ENCODE peak calls at places on chromosomes 11 and 22, in ten cellular contexts. F is CD4-positive, alpha-beta memory T cell; P is psoas muscle; I is neural progenitor cell; H is MM.1S; Q is cardiac muscle cell; T is left ventricle myocardium inferior; W is uterus; V is GM23338; O is lung. Y is an unnamed sample.

GRCh38 chr22:41367039-41367679 is 14.6 kb upstream of the TEF start:
- DNase-seq in W (peak; percentile 98), Q (peak; percentile 99), I (peak; percentile 70), V (peak; percentile 58), F (peak; percentile 7), P (peak; percentile 98), H (no peak), O (peak; percentile 96), T (peak; percentile 98), Y (peak; percentile 99)

GRCh38 chr11:15327786-15328231 is 213.1 kb downstream of the INSC start:
- DNase-seq in P (peak; percentile 25), T (peak; percentile 33), W (peak; percentile 23), O (peak; percentile 35), Q (peak; percentile 62), F (no peak), I (peak; percentile 88), H (peak; percentile 23), V (peak; percentile 93), Y (peak; percentile 56)

GRCh38 chr11:12280199-12280837 is 97.1 kb upstream of the PARVA start:
- DNase-seq in I (peak; percentile 14), H (no peak), T (no peak), O (no peak), V (no peak), Q (no peak), P (no peak), F (no peak), W (no peak), Y (no peak)

GRCh38 chr11:128776434-128777284 is 82.8 kb downstream of the FLI1 start:
- DNase-seq in V (peak; percentile 93), T (peak; percentile 76), H (peak; percentile 24), Q (peak; percentile 66), P (no peak), W (peak; percentile 47), F (peak; percentile 43), O (no peak), I (peak; percentile 78), Y (peak; percentile 58)

GRCh38 chr22:22692707-22693530 is 48.5 kb downstream of the GGTLC2 start:
- DNase-seq in W (no peak), F (peak; percentile 60), P (no peak), V (peak; percentile 86), H (peak; percentile 44), I (peak; percentile 55), O (peak; percentile 73), T (no peak), Q (peak; percentile 63), Y (no peak)

GRCh38 chr11:95849087-95849825 is 59.0 kb downstream of the CEP57 start:
- DNase-seq in V (peak; percentile 59), T (peak; percentile 18), P (no peak), H (peak; percentile 42), I (peak; percentile 60), F (no peak), W (peak; percentile 29), Q (peak; percentile 82), O (no peak), Y (no peak)

GRCh38 chr11:73990727-73991126 is 8.1 kb upstream of the UCP2 start:
- DNase-seq in Q (no peak), O (no peak), W (no peak), T (no peak), V (no peak), F (no peak), I (no peak), P (no peak), H (no peak), Y (no peak)

GRCh38 chr11:119668685-119669084 is 60.3 kb downstream of the NECTIN1 start:
- DNase-seq in V (no peak), T (no peak), F (no peak), W (no peak), H (no peak), Q (no peak), P (no peak), I (no peak), O (no peak), Y (no peak)

DNA sequence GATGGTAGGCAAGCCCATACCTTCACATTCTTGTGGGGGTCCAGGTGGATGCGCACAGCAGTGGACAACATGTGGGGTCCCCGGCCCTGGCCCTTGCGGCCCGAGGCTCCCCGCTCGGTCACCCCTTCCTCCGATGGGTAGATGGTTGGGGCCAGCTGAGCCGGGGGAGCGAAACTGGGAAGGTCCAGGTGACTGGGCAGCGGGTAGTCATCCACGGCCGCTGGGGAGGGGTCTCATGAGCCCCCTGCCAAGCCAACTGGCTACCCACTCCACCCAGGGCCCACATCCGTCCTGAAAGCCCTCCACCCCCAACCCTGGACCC is 10.7 kb downstream of the ATG2A start:
- DNase-seq in P (no peak), T (no peak), O (no peak), H (no peak), I (no peak), V (no peak), W (no peak), Q (no peak), F (no peak), Y (no peak)
- H3K36me3 ChIP-seq in P (peaks cover 16% of the 10 kb centered on the region), T (peaks cover 100% of the 10 kb centered on the region), O (peaks cover 10% of the 10 kb centered on the region), H (no peaks in the 10 kb centered on the region), I (no peaks in the 10 kb centered on the region), V (no peaks in the 10 kb centered on the region), W (no peaks in the 10 kb centered on the region), Q (peaks cover 54% of the 10 kb centered on the region), F (peaks cover 64% of the 10 kb centered on the region), Y (peaks cover 17% of the 10 kb centered on the region)

GRCh38 chr11:1866776-1867175 is 13.9 kb downstream of the LSP1 start:
- DNase-seq in F (no peak), H (no peak), O (no peak), Q (no peak), W (no peak), V (no peak), P (peak; percentile 21), I (no peak), T (peak; percentile 13), Y (no peak)

GRCh38 chr11:1869427-1870325 is 16.8 kb downstream of the LSP1 start:
- DNase-seq in V (peak; percentile 31), I (peak; percentile 30), H (no peak), T (peak; percentile 30), W (peak; percentile 64), O (no peak), F (no peak), P (peak; percentile 63), Q (no peak), Y (peak; percentile 83)

GRCh38 chr11:1868636-1869291 is 15.9 kb downstream of the LSP1 start:
- DNase-seq in W (no peak), V (no peak), I (no peak), F (no peak), P (peak; percentile 78), O (no peak), Q (no peak), H (no peak), T (peak; percentile 59), Y (peak; percentile 75)

GRCh38 chr11:1867381-1867780 is 14.5 kb downstream of the LSP1 start:
- DNase-seq in H (no peak), F (no peak), T (peak; percentile 13), V (no peak), P (peak; percentile 15), W (no peak), Q (no peak), I (no peak), O (no peak), Y (no peak)

DNA sequence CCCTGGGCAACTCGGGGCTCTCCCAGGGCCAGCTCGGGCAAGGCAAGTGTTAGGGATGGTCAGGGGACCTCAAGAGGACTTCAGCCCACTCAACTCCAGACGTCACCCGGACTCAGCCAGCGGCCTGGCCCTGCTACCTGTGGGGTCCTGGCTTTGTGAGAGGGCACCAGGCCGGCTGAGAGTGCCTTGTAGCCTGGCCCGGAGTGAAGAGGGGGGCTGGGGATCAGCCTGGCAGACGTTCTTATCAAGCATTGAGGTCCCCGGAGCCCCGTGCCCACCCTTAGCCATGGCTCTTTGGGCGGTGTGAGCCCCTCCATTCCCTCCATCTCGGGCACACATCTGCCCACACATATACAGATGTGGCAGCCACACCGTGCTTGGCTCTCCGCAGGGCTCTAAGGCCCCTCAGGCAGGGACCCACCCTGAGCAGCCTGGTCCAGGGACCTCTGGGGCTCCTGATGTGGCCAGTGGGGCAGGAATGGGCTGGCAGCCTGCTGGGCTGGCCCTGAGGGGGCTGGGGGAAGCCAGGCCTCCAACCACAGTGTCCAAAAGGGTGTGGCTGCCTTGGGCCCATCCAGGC is 15.3 kb downstream of the LSP1 start:
- DNase-seq in V (no peak), Q (no peak), H (no peak), P (no peak), I (no peak), F (no peak), O (no peak), W (no peak), T (peak; percentile 15), Y (no peak)
- H3K27ac ChIP-seq in V (no peak overlapping the region), Q (no peak overlapping the region), H (no peak overlapping the region), P (peak overlapping the region; percentile 15), I (no peak overlapping the region), F (no peak overlapping the region), O (no peak overlapping the region), W (peak overlapping the region; percentile 77), T (peak overlapping the region; percentile 89), Y (no peak overlapping the region)

DNA sequence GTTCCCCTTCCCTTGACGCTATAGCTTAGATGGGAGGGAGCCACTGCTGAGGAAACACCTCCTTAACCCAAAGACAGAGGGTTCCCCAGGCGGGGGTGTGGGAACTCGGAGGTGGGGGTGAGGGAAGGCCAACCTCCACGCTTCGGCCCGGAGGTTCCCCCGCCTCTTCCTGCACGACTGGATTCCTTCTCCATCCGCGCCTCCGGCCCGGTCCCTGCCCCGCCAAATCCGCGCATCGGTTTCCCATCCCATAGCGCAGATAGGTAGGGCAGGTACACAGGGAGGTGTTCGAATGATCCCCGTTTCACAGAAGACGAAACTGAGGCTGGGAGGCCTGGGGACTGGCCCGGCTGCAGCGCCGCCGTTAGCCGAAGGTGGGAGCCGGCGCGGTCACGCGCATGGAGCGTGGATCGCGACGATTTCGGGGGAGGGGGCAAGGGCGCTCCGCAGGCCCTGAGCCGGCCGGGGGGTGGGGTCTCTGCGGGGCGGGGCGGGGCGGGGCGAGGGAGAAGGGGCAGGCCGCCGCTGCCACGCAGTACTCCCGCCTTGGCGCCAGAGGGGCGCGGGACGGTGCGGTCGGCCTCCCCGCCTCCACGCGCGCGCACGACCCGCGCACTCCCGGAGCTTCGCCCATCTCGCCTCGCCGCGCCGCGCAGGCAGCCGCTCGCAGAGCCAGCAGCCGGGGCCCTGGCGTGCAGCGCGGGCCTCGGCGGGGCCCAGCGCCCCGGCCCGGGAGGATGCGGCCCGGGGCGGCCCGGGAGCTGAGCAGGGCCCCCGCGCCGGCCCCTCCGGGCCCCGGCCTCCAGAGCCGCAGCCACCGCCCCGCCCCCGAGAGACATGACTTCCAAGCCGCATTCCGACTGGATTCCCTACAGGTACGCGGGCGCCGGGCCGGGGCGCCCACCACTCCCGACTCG is at the start of gene TUB:
- DNase-seq in F (no peak), O (no peak), P (peak; percentile 32), V (peak; percentile 86), W (peak; percentile 60), I (peak; percentile 78), Q (peak; percentile 29), T (no peak), H (no peak), Y (no peak)
- H3K4me3 ChIP-seq in F (no peak within 1 kb of the TSS), O (peak within 1 kb of the TSS; percentile 30), P (peak within 1 kb of the TSS; percentile 67), V (peak within 1 kb of the TSS; percentile 69), W (peak within 1 kb of the TSS; percentile 49), I (peak within 1 kb of the TSS; percentile 66), Q (peak within 1 kb of the TSS; percentile 52), T (peak within 1 kb of the TSS; percentile 73), H (peak within 1 kb of the TSS; percentile 37), Y (peak within 1 kb of the TSS; percentile 77)

DNA sequence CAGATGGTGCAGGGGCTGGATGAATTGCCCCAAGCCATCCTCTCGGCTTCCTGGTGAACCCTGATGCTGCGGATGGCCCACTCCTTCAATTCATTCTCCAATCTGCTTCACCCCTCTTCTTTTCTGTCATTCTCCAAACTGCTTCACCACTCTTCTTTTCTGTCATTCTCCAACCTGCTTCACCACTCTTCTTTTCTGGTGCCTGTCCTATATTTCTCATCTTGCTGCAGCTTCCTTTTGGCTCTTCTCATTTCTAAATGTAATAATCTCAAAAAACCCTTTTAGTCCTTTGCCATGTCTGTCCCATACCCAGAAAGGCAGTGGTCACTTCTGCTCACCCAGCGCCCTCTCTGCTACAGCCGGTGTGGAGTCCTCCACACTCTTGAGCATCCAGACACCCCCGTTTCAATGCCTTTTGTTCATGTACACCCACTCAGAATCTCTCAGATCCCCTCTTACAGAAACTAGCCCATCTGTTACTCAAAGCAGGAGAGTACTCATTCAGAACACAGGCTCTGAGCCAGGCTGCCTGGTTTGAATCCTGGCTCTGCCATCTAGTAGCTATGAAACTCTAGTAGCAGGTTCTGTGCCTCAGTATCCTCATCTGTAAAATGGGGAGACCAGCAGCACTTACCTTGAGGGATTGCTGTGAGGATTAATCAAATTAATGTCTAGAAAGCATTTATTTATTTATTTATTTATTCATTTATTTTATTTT is 14.9 kb downstream of the SERPIND1 start:
- DNase-seq in W (no peak), Q (no peak), F (no peak), V (no peak), T (no peak), P (no peak), I (no peak), O (no peak), H (no peak), Y (no peak)
- H3K36me3 ChIP-seq in W (no peaks in the 10 kb centered on the region), Q (no peaks in the 10 kb centered on the region), F (peaks cover 31% of the 10 kb centered on the region), V (no peaks in the 10 kb centered on the region), T (peaks cover 47% of the 10 kb centered on the region), P (peaks cover 5% of the 10 kb centered on the region), I (no peaks in the 10 kb centered on the region), O (no peaks in the 10 kb centered on the region), H (no peaks in the 10 kb centered on the region), Y (no peaks in the 10 kb centered on the region)

Y was measured in aorta.